ENCODE peak calls at places on chromosomes 1 and 21, in four cellular contexts. W, U, Y and C are unnamed samples.

GRCh38 chr1:165595561-165595960 is 35.5 kb upstream of the MGST3 start:
- DNase-seq in W (no peak), Y (no peak), U (no peak), C (no peak)

GRCh38 chr1:220962031-220962751 is 82.9 kb downstream of the HLX start:
- DNase-seq in Y (no peak), W (no peak), U (no peak), C (no peak)

GRCh38 chr21:37551406-37552355 is 185.1 kb downstream of the DYRK1A start:
- DNase-seq in Y (peak), U (no peak), W (no peak), C (peak)

GRCh38 chr1:39757501-39757900 is 13.6 kb downstream of the OXCT2 start:
- DNase-seq in Y (no peak), U (no peak), W (no peak), C (no peak)

GRCh38 chr21:46634966-46635323 is 529 bp upstream of the PRMT2 start:
- DNase-seq in W (peak), Y (peak), U (no peak), C (peak)

GRCh38 chr1:167186198-167186750 is 34.4 kb upstream of the POU2F1 start:
- DNase-seq in W (no peak), U (no peak), Y (no peak), C (no peak)

GRCh38 chr1:155241851-155242264 is 13.4 kb downstream of the ENTREP3 start:
- DNase-seq in U (no peak), Y (no peak), W (no peak), C (no peak)

GRCh38 chr1:90204036-90204594 is 209.2 kb downstream of the ZNF326 start:
- DNase-seq in W (no peak), U (no peak), Y (no peak), C (no peak)

GRCh38 chr1:34985063-34985770 is at the start of gene TMEM35B:
- DNase-seq in Y (peak), U (peak), W (no peak), C (no peak)

GRCh38 chr1:22053861-22054770 is 1.6 kb downstream of the CDC42 start:
- DNase-seq in W (no peak), Y (no peak), U (no peak), C (no peak)

GRCh38 chr21:34073749-34074282 is 438 bp downstream of the MRPS6 start:
- DNase-seq in U (peak), W (no peak), Y (peak), C (no peak)

GRCh38 chr1:201036188-201036834 is 12.8 kb upstream of the KIF21B start:
- DNase-seq in W (no peak), U (no peak), Y (no peak), C (no peak)

GRCh38 chr1:239976130-239976968 is 115.3 kb upstream of the FMN2 start:
- DNase-seq in Y (peak), W (no peak), U (peak), C (peak)

GRCh38 chr1:156392427-156392826 is 23.4 kb downstream of the RHBG start:
- DNase-seq in U (no peak), W (no peak), Y (no peak), C (no peak)

GRCh38 chr21:45555557-45556301 is 13.5 kb upstream of the SLC19A1 start:
- DNase-seq in Y (peak), U (peak), W (peak), C (no peak)

GRCh38 chr1:235329139-235329808 is 904 bp downstream of the GGPS1 start:
- DNase-seq in W (peak), U (peak), Y (peak), C (no peak)

GRCh38 chr1:32374193-32374592 is 11.9 kb downstream of the TSSK3 start:
- DNase-seq in Y (no peak), U (no peak), W (no peak), C (no peak)

GRCh38 chr1:60130703-60131102 is 57.1 kb upstream of the C1orf87 start:
- DNase-seq in U (no peak), W (no peak), Y (no peak), C (no peak)

GRCh38 chr1:245153081-245153644 is 1.6 kb upstream of the KIF26B start:
- DNase-seq in Y (peak), U (peak), W (no peak), C (no peak)

GRCh38 chr1:78146137-78146822 is 100.5 kb downstream of the GIPC2 start:
- DNase-seq in U (no peak), Y (no peak), W (no peak), C (no peak)
- TF ChIP-seq EP300 in U (no peak), Y (no peak), W (no peak), C (no peak)

DNA sequence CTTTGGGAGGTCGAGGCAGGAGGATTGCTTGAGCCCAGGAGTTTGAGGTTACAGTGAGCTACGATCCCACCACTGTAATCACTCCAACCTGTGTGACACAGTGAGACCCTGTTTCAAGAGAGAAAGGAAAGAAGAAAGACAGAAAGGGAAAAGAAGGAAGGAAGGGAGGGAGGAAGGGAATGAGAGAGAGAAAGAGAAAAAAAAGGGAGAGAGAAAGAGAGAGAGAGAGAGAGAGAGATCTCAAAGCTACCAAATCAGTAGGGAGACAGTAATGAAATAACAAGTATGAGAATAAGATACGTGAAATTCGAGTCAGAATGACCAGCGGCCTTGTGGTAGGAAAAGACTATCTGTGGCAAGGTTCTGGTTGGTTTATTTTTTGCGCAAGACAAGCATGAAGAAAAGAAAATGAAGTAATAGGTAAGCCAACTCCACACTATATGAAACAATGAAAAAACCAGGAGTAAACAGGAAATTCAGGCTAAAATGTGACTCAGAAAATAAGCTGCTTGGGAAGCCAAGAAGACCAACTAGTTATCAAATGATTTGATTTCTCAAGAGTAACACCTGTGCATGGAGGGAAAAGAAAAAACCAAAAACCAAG is 8.9 kb downstream of the MTF1 start:
- DNase-seq in U (no peak), W (no peak), Y (no peak), C (no peak)
- H3K27ac ChIP-seq in U (no peak), W (no peak), Y (no peak), C (no peak)

DNA sequence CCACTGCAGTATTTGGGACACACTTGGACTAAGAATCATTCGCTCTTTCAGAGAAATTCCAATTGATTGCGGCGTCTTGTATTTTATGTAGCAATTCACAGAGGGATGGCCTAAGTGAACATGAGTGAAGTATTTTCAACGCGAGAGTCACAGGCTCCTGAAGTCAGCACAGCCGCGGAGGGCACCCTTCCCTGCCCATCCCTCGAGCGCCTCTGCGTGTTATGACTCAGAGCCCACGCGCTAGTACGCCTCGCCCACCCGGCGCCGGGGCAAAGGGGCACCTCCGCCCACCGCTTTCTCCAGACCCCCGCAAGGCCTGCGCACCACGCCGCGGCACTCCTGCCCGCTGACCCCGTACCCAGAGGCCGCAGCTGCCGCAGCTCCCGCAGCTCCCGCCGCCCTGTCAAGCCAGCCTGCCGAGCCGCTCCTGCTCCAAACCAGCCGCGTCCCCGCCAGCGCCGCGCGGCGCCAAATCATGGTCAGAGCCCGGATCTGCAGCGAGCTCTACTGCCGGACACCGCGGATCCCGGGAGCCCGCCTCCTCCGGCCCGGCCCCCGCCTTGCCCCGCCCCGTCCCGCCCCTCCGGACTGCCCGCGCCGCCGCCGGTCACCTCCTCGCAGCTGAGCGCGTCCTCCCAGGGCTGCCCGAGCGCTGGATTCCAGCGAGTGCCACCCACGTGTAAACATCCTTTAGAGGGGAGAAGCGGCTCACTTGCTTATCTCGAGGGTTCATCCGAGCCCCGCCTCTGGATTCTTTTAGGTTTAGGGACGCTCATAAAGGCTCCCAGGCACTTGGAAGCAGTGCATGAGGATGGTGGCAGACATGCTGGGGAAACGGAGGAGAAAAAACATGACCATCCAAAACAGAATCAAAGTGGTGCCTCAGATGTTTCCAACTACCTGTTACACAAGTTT is at the start of gene GLRX2:
- DNase-seq in Y (peak), U (peak), W (no peak), C (peak)
- TF ChIP-seq EP300 in Y (no peak), U (no peak), W (no peak), C (no peak)

GRCh38 chr1:23283660-23284602 is 60.2 kb downstream of the HNRNPR start:
- DNase-seq in Y (no peak), W (no peak), U (no peak), C (no peak)

GRCh38 chr1:23290811-23291565 is 53.1 kb downstream of the HNRNPR start:
- DNase-seq in U (no peak), Y (no peak), W (no peak), C (no peak)

GRCh38 chr1:23282967-23283366 is 61.1 kb downstream of the HNRNPR start:
- DNase-seq in W (no peak), U (no peak), Y (no peak), C (no peak)

GRCh38 chr1:23291706-23292105 is 52.4 kb downstream of the HNRNPR start:
- DNase-seq in W (no peak), U (no peak), Y (no peak), C (no peak)

GRCh38 chr1:23286401-23286800 is 57.7 kb downstream of the HNRNPR start:
- DNase-seq in U (no peak), W (no peak), Y (no peak), C (no peak)
- H3K27ac ChIP-seq in U (no peak), W (no peak), Y (no peak), C (no peak)

GRCh38 chr1:154183045-154183968 is 8.6 kb downstream of the TPM3 start:
- DNase-seq in U (peak), Y (peak), W (peak), C (peak)
- TF ChIP-seq EP300 in U (peak), Y (no peak), W (no peak), C (no peak)